ENCODE peak calls at places on chromosome 1, in five cellular contexts. C is H7; T is activated T-cell treated with anti-CD3 and anti-CD28 coated beads, Interleukin-2, amount 50 U/mL, for 48 hours; H is foreskin fibroblast; P is nephron progenitor cell. X is an unnamed sample.

GRCh38 chr1:12447301-12447700 is 170.7 kb downstream of the DHRS3 start:
- DNase-seq in C (no peak), T (no peak), H (peak; percentile 50), P (no peak), X (no peak)

GRCh38 chr1:28936528-28936927 is 22.2 kb downstream of the EPB41 start:
- DNase-seq in C (no peak), T (no peak), H (no peak), P (no peak), X (no peak)

GRCh38 chr1:82153282-82153630 is 352.5 kb downstream of the ADGRL2 start:
- DNase-seq in C (no peak), T (no peak), H (no peak), P (no peak), X (no peak)

GRCh38 chr1:171506525-171507304 is 21.4 kb downstream of the PRRC2C start:
- DNase-seq in C (no peak), T (no peak), H (no peak), P (no peak), X (no peak)

GRCh38 chr1:1281533-1282321 is 1.5 kb downstream of the SCNN1D start:
- DNase-seq in C (no peak), T (peak; percentile 54), H (peak; percentile 47), P (no peak), X (no peak)

GRCh38 chr1:16386454-16387113 is 19.5 kb downstream of the SZRD1 start:
- DNase-seq in C (no peak), T (no peak), H (peak; percentile 83), P (no peak), X (no peak)

GRCh38 chr1:18890704-18891103 is 11.7 kb downstream of the ALDH4A1 start:
- DNase-seq in C (no peak), T (no peak), H (peak; percentile 59), P (no peak), X (no peak)

GRCh38 chr1:44848456-44849181 is 5.6 kb upstream of the PTCH2 start:
- DNase-seq in C (no peak), T (no peak), H (no peak), P (no peak), X (no peak)

GRCh38 chr1:241482761-241483250 is 36.7 kb downstream of the FH start:
- DNase-seq in C (no peak), T (no peak), H (peak; percentile 78), P (no peak), X (no peak)

GRCh38 chr1:28745653-28746173 is 9.0 kb downstream of the YTHDF2 start:
- DNase-seq in C (no peak), T (no peak), H (no peak), P (no peak), X (no peak)

GRCh38 chr1:197807739-197808453 is 32.6 kb upstream of the DENND1B start:
- DNase-seq in C (no peak), T (no peak), H (no peak), P (no peak), X (no peak)

GRCh38 chr1:167221126-167221803 is 579 bp downstream of the POU2F1 start:
- DNase-seq in C (peak; percentile 75), T (no peak), H (no peak), P (peak; percentile 65), X (no peak)

GRCh38 chr1:161792740-161793139 is 26.6 kb downstream of the ATF6 start:
- DNase-seq in C (peak; percentile 13), T (no peak), H (peak; percentile 69), P (peak; percentile 5), X (no peak)

GRCh38 chr1:179105393-179105792 is 23.5 kb downstream of the TOR3A start:
- DNase-seq in C (peak; percentile 91), T (no peak), H (no peak), P (no peak), X (no peak)

X was measured in NCI-H187 treated with DMSO at 0.1 percent for 48 hours.